ENCODE peak calls at places on chromosomes 16 and 17, in nine cellular contexts. Q is stomach, D is heart right ventricle, F is breast epithelium, U is dorsolateral prefrontal cortex, S is cardiac muscle cell, N is body of pancreas, V is choroid plexus epithelial cell, H is HL-60. I is an unnamed sample.

GRCh38 chr16:89784409-89784808 is 32.0 kb downstream of the FANCA start:
- DNase-seq in S (no peak), H (peak), N (no peak), Q (no peak), V (no peak), F (no peak), U (no peak), D (no peak), I (no peak)

GRCh38 chr17:31489295-31490018 is 98.0 kb downstream of the RAB11FIP4 start:
- DNase-seq in U (no peak), F (no peak), N (peak), S (no peak), V (no peak), D (no peak), Q (peak), H (no peak), I (no peak)

GRCh38 chr16:2475413-2476344 is 752 bp downstream of the TBC1D24 start:
- DNase-seq in U (no peak), V (no peak), F (no peak), H (no peak), N (peak), Q (peak), S (no peak), D (no peak), I (no peak)

GRCh38 chr16:10385725-10386516 is at the start of gene ATF7IP2:
- DNase-seq in D (peak), S (peak), U (peak), V (peak), Q (peak), F (peak), H (peak), N (peak), I (peak)

GRCh38 chr16:1159973-1160772 is 7.3 kb downstream of the CACNA1H start:
- DNase-seq in U (peak), H (no peak), Q (no peak), S (no peak), D (peak), N (peak), V (peak), F (peak), I (no peak)

GRCh38 chr16:54522596-54522995 is 236.0 kb upstream of the IRX3 start:
- DNase-seq in F (no peak), U (no peak), V (no peak), H (no peak), N (no peak), D (peak), Q (no peak), S (no peak), I (no peak)

GRCh38 chr17:48625502-48626201 is 506 bp downstream of the HOXB9 start:
- DNase-seq in Q (peak), N (peak), F (no peak), S (no peak), V (no peak), D (no peak), H (peak), U (no peak), I (no peak)

GRCh38 chr17:7445011-7445927 is at the start of gene CHRNB1:
- DNase-seq in H (no peak), F (peak), Q (peak), D (peak), V (no peak), N (peak), U (peak), S (peak), I (no peak)

GRCh38 chr16:4361033-4361943 is 10.2 kb upstream of the PAM16 start:
- DNase-seq in Q (no peak), H (no peak), N (no peak), U (no peak), S (no peak), F (no peak), D (no peak), V (no peak), I (no peak)

GRCh38 chr17:66829883-66830282 is 5.0 kb upstream of the CACNG5 start:
- DNase-seq in S (no peak), D (no peak), N (peak), H (no peak), Q (no peak), U (no peak), V (no peak), F (no peak), I (no peak)

GRCh38 chr17:48728232-48729231 is at the start of gene HOXB13:
- DNase-seq in U (no peak), D (no peak), H (no peak), S (peak), N (peak), V (no peak), Q (peak), F (no peak), I (no peak)

GRCh38 chr16:4935231-4935855 is 1.6 kb downstream of the PPL start:
- DNase-seq in S (peak), N (peak), F (peak), H (no peak), V (no peak), U (no peak), D (peak), Q (peak), I (no peak)

GRCh38 chr17:48497103-48497502 is 33.7 kb downstream of the HOXB1 start:
- DNase-seq in D (no peak), S (peak), V (no peak), U (no peak), Q (no peak), H (no peak), N (no peak), F (no peak), I (no peak)

GRCh38 chr17:47879028-47879585 is 16.9 kb upstream of the SP2 start:
- DNase-seq in Q (no peak), U (no peak), H (no peak), D (no peak), S (no peak), F (no peak), V (peak), N (no peak), I (no peak)

GRCh38 chr16:65600629-65601028 is 478.8 kb upstream of the CDH11 start:
- DNase-seq in D (no peak), V (peak), Q (no peak), S (peak), U (no peak), N (no peak), H (no peak), F (no peak), I (no peak)
- TF ChIP-seq CTCF in D (no peak), V (no peak), Q (no peak), S (no peak), U (no peak), N (no peak), H (no peak), F (no peak), I (no peak)

DNA sequence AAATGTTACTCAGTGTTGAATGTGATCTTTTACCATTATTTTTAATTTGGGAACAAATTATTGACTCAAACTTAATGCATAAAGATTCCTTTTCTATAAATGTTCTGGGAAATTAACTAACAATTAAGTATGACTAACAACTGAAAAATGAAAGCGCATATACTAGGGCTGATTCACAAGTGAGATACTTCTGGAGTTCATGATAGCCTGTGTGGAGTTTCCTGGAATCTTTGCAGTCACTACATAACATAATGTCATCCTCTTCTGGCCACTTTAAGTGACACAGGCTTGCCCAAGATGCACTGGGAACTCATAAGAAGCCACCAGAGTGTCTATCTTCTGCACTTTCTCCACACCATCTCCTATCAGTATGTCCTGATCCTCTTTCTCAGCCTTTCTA is 450.3 kb upstream of the CDH11 start:
- DNase-seq in U (no peak), S (peak), F (no peak), H (no peak), Q (no peak), N (no peak), V (peak), D (no peak), I (no peak)
- TF ChIP-seq CTCF in U (no peak), S (peak), F (no peak), H (no peak), Q (no peak), N (no peak), V (peak), D (no peak), I (no peak)

DNA sequence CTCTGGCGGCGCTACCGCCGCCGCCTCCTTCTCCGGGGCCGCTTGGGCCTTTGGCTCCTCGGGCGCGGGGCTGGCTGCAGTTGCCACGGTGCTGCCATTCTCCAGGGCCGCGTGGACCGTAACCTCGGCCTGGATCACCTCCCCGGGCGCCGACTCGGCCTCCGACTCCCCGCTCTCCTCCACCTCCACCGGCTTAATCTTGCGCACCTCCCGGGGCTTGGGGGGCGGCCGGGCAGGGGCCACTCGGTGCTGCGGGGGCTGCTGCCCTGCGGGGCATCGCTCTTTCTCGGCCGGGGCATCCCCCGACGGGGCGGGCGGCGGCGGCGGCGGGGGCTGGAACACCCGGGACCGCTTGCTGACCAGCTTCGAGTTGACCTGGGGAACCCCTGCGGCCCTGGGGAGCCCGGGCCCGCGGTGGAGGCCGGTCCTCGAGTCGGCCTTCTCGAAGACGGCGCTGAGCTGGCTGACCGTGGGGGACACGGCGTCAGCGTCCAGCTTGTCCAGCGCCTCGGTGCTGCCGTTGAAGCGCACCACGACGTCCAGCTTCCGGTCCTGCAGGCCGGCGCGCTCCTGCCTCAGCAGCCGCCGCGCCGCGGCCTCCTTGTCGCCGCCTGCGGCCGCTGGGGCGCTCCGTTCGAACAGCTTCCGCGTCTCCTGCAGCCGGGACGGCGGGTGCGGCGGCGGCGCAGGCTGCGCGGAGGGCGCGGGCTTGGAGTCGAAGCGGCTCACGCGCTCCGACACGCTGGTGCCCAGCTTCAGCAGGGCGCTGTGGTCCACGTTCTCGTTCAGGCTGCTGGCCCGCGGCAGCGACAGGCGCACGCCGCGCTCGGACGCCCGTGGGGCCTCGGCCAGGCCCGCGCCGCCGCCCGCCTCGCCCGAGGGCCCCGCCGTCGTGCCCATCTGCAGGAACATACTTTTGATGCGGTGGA is 788 bp downstream of the PPP1R9B start:
- DNase-seq in S (peak), F (no peak), V (peak), D (no peak), H (peak), Q (peak), N (peak), U (peak), I (no peak)
- TF ChIP-seq CTCF in S (no peak), F (no peak), V (no peak), D (no peak), H (no peak), Q (peak), N (peak), U (peak), I (no peak)

GRCh38 chr16:79899316-79900110 is 299.0 kb upstream of the MAF start:
- DNase-seq in S (no peak), H (no peak), D (no peak), F (no peak), Q (no peak), N (no peak), V (no peak), U (no peak), I (no peak)
- TF ChIP-seq CTCF in S (no peak), H (no peak), D (no peak), F (no peak), Q (no peak), N (no peak), V (no peak), U (no peak), I (no peak)

DNA sequence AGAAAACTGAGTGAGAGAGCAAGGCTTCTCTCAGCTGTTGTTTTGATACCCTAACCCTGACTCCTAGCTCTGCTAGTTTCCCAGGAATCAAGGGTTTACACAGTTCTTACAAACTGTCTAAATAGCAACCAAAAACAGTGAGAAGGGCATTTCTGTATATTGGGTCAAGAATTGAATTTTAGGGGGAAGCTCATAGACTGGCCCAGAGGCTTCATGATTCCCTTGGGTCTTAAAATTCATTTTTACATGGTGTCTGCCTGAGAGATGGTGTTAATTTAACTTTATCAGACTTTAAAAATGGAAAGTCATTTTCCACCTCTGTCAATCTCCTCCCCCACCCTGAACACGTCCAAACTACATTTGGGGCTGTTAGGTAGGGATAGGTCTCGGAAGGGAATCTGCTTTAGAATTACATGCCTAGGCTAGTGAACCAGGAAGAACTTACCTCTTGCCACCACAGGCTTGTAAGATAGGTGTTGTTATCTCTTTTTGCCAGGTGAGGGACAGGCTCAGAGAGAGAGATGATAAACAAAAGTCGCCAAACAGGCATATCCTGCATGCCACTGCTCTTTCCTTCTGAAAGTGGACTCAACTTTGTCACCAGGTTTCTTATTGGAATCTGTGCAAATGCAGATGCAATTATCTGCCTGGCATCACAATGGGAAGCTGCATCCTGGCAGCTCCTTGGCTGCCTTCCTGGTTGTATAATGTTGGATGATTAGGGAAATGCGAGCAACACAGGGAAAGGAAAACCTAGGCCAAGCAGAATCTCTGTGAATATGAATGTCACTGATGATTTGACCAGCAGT is 3.1 kb downstream of the PHAF1 start:
- DNase-seq in Q (no peak), F (no peak), D (no peak), V (no peak), H (no peak), S (no peak), U (no peak), N (no peak), I (no peak)
- TF ChIP-seq CTCF in Q (no peak), F (no peak), D (no peak), V (no peak), H (no peak), S (no peak), U (no peak), N (no peak), I (no peak)

DNA sequence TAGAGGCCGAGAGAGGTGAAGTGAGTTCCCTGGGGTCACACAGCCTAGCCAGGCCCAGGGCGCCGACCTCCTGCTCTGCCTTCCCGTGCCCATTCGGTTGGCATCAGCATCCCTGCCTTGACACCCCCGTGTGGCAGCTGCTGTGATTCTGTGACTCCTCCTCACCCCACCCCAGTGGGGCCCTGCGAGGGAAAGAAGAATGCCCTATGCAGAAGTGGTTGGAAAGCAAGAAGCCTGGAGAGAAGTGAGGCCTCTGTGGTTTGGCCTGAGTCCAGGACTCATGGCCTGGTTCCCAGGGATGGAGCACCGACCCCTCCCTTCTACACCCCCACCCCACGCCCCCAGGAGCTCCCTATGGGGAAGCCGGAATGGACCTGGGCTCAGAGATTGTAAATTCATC is 296.2 kb downstream of the SEC14L1 start:
- DNase-seq in F (no peak), N (no peak), S (peak), H (peak), Q (no peak), V (peak), U (no peak), D (peak), I (peak)
- TF ChIP-seq CTCF in F (no peak), N (no peak), S (peak), H (no peak), Q (no peak), V (no peak), U (no peak), D (no peak), I (peak)

GRCh38 chr17:74815671-74816370 is 39.7 kb upstream of the NAT9 start:
- DNase-seq in D (no peak), V (peak), H (no peak), U (no peak), Q (no peak), F (no peak), S (no peak), N (no peak), I (no peak)
- TF ChIP-seq CTCF in D (no peak), V (peak), H (no peak), U (no peak), Q (no peak), F (no peak), S (peak), N (no peak), I (no peak)

DNA sequence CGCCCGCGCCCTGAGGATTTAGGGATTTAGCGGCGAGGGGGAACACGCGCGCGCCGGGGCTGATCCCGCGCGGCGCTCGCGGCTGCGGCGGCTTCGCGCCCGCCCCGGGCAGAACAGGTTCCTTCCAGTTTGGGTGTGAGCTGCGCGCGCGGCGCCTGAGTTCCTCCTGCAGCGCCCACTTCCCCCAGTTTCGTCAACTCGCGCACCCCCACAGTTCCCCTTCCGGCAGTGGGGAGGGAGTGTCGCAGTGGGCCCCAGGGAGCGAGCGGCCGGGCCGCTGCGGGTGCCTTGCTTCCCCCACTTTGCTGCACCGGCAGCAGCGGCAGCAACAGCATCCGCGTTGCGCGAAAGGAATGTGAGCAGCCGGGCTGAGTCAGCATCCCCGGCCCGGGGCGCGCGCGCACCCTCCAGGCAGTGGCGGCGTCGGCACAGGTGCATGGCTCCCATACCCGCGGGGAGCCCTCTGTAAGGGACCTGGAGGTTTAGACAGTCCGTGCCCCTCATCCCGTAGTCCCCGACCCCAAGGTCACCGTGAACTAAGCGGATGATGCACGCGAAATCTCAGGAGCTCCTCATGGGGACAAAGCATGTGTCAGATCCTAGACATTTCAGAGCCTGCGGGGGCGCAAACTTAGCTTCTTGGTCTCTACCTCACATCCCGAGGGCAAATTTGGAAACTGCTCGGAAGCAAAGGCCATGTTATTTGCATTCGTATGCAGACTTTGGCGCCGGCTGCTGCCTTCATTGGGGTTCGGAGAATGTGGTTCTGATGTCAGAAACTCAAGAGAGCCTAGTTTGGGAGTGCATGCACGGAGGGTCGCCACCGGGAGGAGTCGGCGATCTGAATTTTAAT is 767 bp downstream of the ARSG start:
- DNase-seq in S (peak), V (peak), N (peak), F (peak), Q (peak), U (peak), H (peak), D (peak), I (peak)
- TF ChIP-seq CTCF in S (no peak), V (peak), N (no peak), F (no peak), Q (peak), U (no peak), H (no peak), D (no peak), I (peak)

DNA sequence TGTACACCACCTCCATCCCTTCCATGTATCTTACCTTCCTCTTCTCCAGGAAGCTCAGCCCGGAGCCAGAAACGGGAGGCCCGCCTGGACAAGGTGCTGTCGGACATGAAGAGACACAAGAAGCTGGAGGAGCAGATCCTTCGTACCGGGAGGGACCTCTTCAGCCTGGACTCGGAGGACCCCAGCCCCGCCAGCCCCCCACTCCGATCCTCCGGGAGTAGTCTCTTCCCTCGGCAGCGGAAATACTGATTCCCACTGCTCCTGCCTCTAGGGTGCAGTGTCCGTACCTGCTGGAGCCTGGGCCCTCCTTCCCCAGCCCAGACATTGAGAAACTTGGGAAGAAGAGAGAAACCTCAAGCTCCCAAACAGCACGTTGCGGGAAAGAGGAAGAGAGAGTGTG is 756 bp upstream of the MVP start:
- DNase-seq in Q (no peak), U (no peak), D (no peak), V (peak), F (no peak), H (no peak), N (no peak), S (no peak), I (no peak)
- TF ChIP-seq CTCF in Q (peak), U (no peak), D (no peak), V (peak), F (no peak), H (no peak), N (peak), S (no peak), I (no peak)

I was measured in osteocyte.